ENCODE peak calls at places on chromosomes 4 and X, in four cellular contexts. K is upper lobe of right lung, W is cardiac muscle cell, P is OCI-LY7. L is an unnamed sample.

GRCh38 chr4:38184404-38184803 is 224.2 kb downstream of the PTTG2 start:
- DNase-seq in P (no peak), W (no peak), K (no peak), L (no peak)

GRCh38 chr4:526189-526909 is 27.3 kb downstream of the PIGG start:
- DNase-seq in W (no peak), P (no peak), K (no peak), L (no peak)

GRCh38 chr4:168633071-168633470 is 136.2 kb downstream of the PALLD start:
- DNase-seq in K (no peak), P (no peak), W (no peak), L (no peak)

GRCh38 chrX:65926095-65927019 is 113.5 kb downstream of the VSIG4 start:
- DNase-seq in K (no peak), P (peak), W (no peak), L (no peak)

GRCh38 chr4:17962171-17962570 is 59.4 kb downstream of the LCORL start:
- DNase-seq in K (no peak), P (no peak), W (no peak), L (no peak)

GRCh38 chr4:24778427-24779225 is 16.7 kb upstream of the SOD3 start:
- DNase-seq in P (no peak), W (peak), K (no peak), L (peak)

GRCh38 chrX:68307767-68308166 is 125.5 kb downstream of the OPHN1 start:
- DNase-seq in W (peak), K (no peak), P (no peak), L (no peak)

GRCh38 chr4:109827672-109828071 is at the start of gene RRH:
- DNase-seq in P (no peak), K (no peak), W (no peak), L (no peak)

GRCh38 chr4:43048570-43048969 is 156.1 kb downstream of the GRXCR1 start:
- DNase-seq in P (peak), K (no peak), W (no peak), L (no peak)

GRCh38 chrX:100635989-100636320 is 651 bp downstream of the TSPAN6 start:
- DNase-seq in P (no peak), K (no peak), W (no peak), L (no peak)

GRCh38 chr4:98203406-98204235 is 57.6 kb upstream of the RAP1GDS1 start:
- DNase-seq in P (no peak), W (no peak), K (no peak), L (no peak)

GRCh38 chrX:71989768-71990167 is 79.1 kb downstream of the NHSL2 start:
- DNase-seq in P (no peak), W (peak), K (no peak), L (peak)

GRCh38 chr4:48375651-48376291 is 34.4 kb downstream of the SLAIN2 start:
- DNase-seq in P (no peak), W (peak), K (no peak), L (no peak)

GRCh38 chr4:10063544-10064300 is 42.4 kb upstream of the SLC2A9 start:
- DNase-seq in K (no peak), P (no peak), W (peak), L (peak)

GRCh38 chrX:14779589-14779988 is 93.3 kb downstream of the FANCB start:
- DNase-seq in W (no peak), K (no peak), P (no peak), L (no peak)

GRCh38 chr4:41957634-41958033 is 22.4 kb downstream of the TMEM33 start:
- DNase-seq in W (peak), P (peak), K (no peak), L (no peak)

GRCh38 chrX:108456971-108457477 is 17.4 kb downstream of the COL4A5 start:
- DNase-seq in W (no peak), P (no peak), K (no peak), L (no peak)

GRCh38 chr4:97270051-97270450 is 873.2 kb downstream of the STPG2 start:
- DNase-seq in P (no peak), W (no peak), K (no peak), L (no peak)

GRCh38 chr4:7190668-7191545 is 1.4 kb upstream of the SORCS2 start:
- DNase-seq in P (no peak), W (no peak), K (peak), L (peak)

GRCh38 chrX:136880003-136880451 is 498 bp downstream of the RBMX start:
- DNase-seq in W (peak), K (peak), P (peak), L (peak)

GRCh38 chr4:184401397-184402171 is 72.8 kb downstream of the IRF2 start:
- DNase-seq in K (no peak), W (no peak), P (no peak), L (peak)

GRCh38 chr4:13302876-13303275 is 181.3 kb downstream of the RAB28 start:
- DNase-seq in W (no peak), K (no peak), P (no peak), L (no peak)

GRCh38 chrX:71615954-71616353 is 2.4 kb downstream of the CXCR3 start:
- DNase-seq in P (no peak), W (no peak), K (no peak), L (no peak)

GRCh38 chr4:151409470-151410313 is 716 bp downstream of the FHIP1A start:
- DNase-seq in P (no peak), K (no peak), W (peak), L (no peak)

GRCh38 chr4:11042760-11043159 is 358.2 kb upstream of the CLNK start:
- DNase-seq in P (no peak), W (no peak), K (no peak), L (no peak)

GRCh38 chr4:115272185-115272584 is 158.8 kb upstream of the NDST4 start:
- DNase-seq in P (no peak), W (no peak), K (no peak), L (no peak)

GRCh38 chrX:104564335-104564734 is 1.7 kb upstream of the IL1RAPL2 start:
- DNase-seq in P (no peak), K (no peak), W (no peak), L (no peak)

GRCh38 chrX:49760288-49760885 is 64.6 kb upstream of the PAGE1 start:
- DNase-seq in P (no peak), K (no peak), W (no peak), L (no peak)

GRCh38 chr4:183200453-183200852 is 101.4 kb downstream of the WWC2 start:
- DNase-seq in W (peak), K (peak), P (no peak), L (peak)

GRCh38 chrX:136738049-136738729 is 42.5 kb downstream of the ARHGEF6 start:
- DNase-seq in K (no peak), W (no peak), P (no peak), L (no peak)

GRCh38 chr4:62023633-62024032 is 823.5 kb downstream of the ADGRL3 start:
- DNase-seq in P (no peak), W (no peak), K (no peak), L (no peak)

DNA sequence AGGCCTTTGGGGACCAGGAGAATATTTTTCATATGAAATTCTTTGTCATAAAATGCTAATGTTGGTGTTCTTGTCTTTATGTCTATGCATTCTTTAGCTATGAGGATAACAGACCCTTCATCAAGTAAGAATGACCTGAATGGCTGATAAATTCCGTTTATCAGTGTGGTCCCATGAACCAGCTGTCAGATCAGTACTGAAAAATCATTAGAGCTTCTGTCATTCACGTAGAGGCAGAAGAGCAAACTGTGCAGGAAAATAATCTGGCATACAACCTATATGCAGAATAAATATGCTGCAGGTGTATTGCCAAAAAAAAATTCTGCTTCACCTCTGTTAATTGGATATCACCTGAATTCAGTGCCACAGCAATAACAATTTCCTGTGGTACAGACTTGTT is 828.6 kb downstream of the ADGRL3 start:
- DNase-seq in K (no peak), P (no peak), W (no peak), L (no peak)
- H3K27ac ChIP-seq in K (no peak), P (no peak), W (no peak), L (no peak)

DNA sequence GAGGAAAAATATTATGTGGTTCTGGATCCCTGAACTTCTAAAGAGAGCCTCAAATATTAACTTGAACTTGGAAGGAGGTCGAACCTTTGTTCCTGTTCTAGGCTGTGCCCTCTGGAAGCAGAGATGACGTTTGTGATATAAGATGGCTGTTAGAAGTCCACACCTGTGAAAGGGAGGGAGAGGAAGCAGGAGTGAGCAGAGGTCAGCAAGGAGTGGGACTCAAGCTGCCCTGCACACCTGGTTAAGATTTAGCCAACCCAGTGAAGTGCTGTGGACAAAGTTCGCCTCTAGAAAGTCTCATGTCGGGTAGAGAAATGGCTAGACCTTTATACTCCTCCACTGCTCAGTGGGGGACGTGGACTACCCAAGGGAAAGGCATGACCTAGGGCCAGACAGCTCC is 566.2 kb downstream of the MID1IP1 start:
- DNase-seq in P (no peak), W (no peak), K (no peak), L (no peak)
- TF ChIP-seq CTCF in P (no peak), W (no peak), K (no peak), L (no peak)

DNA sequence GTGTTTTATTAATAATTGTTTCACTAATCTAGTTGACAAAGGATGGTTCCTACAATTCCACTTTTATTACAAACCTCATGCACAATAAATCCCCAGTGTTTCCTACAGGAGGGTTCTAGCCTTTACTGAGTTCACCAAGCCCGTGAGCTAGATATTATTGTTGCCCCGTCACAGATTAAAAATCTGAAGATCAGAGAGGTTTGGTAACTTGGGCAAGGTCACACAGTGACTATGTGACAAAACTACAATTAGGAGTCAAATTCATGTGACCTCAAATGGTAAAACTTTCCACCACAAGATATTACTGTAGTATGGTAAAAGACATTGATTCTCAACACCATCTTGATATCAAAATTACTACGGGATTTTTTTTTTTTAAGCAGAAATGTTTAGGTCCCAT is 124.6 kb downstream of the BTC start:
- DNase-seq in K (no peak), P (no peak), W (no peak), L (no peak)
- H3K27ac ChIP-seq in K (no peak), P (no peak), W (no peak), L (no peak)

GRCh38 chr4:148118179-148118578 is 324.0 kb downstream of the NR3C2 start:
- DNase-seq in W (no peak), P (no peak), K (no peak), L (no peak)
- TF ChIP-seq CTCF in W (no peak), P (no peak), K (no peak), L (no peak)

DNA sequence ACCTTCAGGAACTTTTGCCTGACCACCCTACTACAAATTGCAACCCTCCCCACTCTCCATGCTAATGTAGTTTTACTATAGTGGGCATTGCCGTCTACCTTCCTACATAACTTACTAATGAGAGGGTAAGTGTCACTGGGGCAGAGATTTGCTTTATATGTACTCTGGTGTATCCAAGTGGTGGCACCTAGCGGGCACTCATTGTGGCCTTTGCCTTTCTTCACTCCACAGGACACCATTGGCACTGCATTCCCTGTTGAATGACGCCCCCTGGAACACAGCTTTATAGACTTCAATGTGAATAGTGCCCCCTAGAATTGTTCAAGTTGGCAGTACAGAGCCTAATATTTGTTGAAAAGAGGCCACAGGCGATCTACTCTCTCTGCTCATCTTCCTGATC is 215.8 kb downstream of the MID1IP1 start:
- DNase-seq in W (no peak), P (no peak), K (no peak), L (no peak)
- H3K27ac ChIP-seq in W (no peak), P (no peak), K (no peak), L (no peak)

L was measured in ascending aorta.